ENCODE peak calls at places on chromosomes 16 and 17, in seven cellular contexts. T is H1, P is HepG2, R is GM12892, H is GM12878, Z is SK-N-SH, J is K562. M is an unnamed sample.
A peak's percentile ranks its signal among the peaks of the same experiment; 100 is the strongest.

GRCh38 chr17:40533896-40534295 is 31.4 kb downstream of the CCR7 start:
- DNase-seq in H (no peak), Z (no peak), J (no peak), R (no peak), P (no peak), T (no peak), M (no peak)

GRCh38 chr17:7263071-7263800 is 958 bp upstream of the CLDN7 start:
- DNase-seq in T (no peak), R (no peak), P (no peak), J (peak; percentile 79), Z (peak; percentile 43), H (no peak), M (no peak)

GRCh38 chr17:38421224-38421841 is 6.9 kb upstream of the ARHGAP23 start:
- DNase-seq in H (no peak), T (no peak), Z (no peak), J (no peak), R (no peak), P (no peak), M (no peak)

GRCh38 chr17:56540791-56541190 is 52.7 kb upstream of the NOG start:
- DNase-seq in J (no peak), T (no peak), H (no peak), R (no peak), Z (no peak), P (no peak), M (no peak)

GRCh38 chr16:2492292-2492691 is 17.4 kb downstream of the TBC1D24 start:
- DNase-seq in Z (no peak), R (no peak), J (no peak), T (no peak), P (no peak), H (no peak), M (no peak)

GRCh38 chr17:20266806-20267458 is 200.4 kb downstream of the LGALS9B start:
- DNase-seq in H (no peak), Z (no peak), P (no peak), R (no peak), J (peak; percentile 33), T (no peak), M (no peak)

GRCh38 chr16:31453255-31454204 is 5.8 kb upstream of the ARMC5 start:
- DNase-seq in J (peak; percentile 41), R (no peak), P (peak; percentile 75), Z (no peak), H (no peak), T (no peak), M (no peak)

GRCh38 chr17:57723427-57724037 is 21.6 kb downstream of the CCDC182 start:
- DNase-seq in J (no peak), H (no peak), Z (no peak), R (no peak), T (no peak), P (no peak), M (no peak)

GRCh38 chr16:50251375-50252081 is 14.8 kb upstream of the ADCY7 start:
- DNase-seq in R (no peak), H (no peak), P (no peak), J (no peak), Z (no peak), T (no peak), M (no peak)

GRCh38 chr17:82944990-82945389 is 105.2 kb upstream of the ZNF750 start:
- DNase-seq in T (no peak), H (no peak), J (no peak), Z (no peak), P (no peak), R (no peak), M (no peak)

GRCh38 chr16:77564791-77565390 is 130.1 kb upstream of the ADAMTS18 start:
- DNase-seq in P (no peak), J (no peak), H (no peak), Z (no peak), T (no peak), R (no peak), M (no peak)

GRCh38 chr17:82342361-82343079 is 9.0 kb upstream of the SECTM1 start:
- DNase-seq in J (no peak), R (no peak), P (no peak), T (no peak), H (no peak), Z (no peak), M (no peak)

GRCh38 chr16:57023541-57024249 is 34.3 kb downstream of the NLRC5 start:
- DNase-seq in Z (no peak), T (no peak), P (no peak), R (no peak), H (no peak), J (no peak), M (no peak)

GRCh38 chr17:70314096-70314495 is 144.8 kb downstream of the KCNJ2 start:
- DNase-seq in R (no peak), H (no peak), T (no peak), P (no peak), J (no peak), Z (no peak), M (no peak)

GRCh38 chr17:75750661-75751423 is 14.2 kb downstream of the GALK1 start:
- DNase-seq in P (no peak), T (no peak), Z (no peak), H (no peak), R (no peak), J (no peak), M (no peak)

GRCh38 chr17:81466564-81467472 is 45.8 kb downstream of the ACTG1 start:
- DNase-seq in H (no peak), Z (no peak), R (no peak), P (peak; percentile 29), T (no peak), J (no peak), M (no peak)

GRCh38 chr17:79315282-79316106 is 240.9 kb downstream of the ENGASE start:
- DNase-seq in H (no peak), T (no peak), Z (no peak), J (no peak), R (no peak), P (no peak), M (no peak)

GRCh38 chr16:68412061-68412460 is 36.2 kb downstream of the SMPD3 start:
- DNase-seq in H (no peak), J (no peak), T (no peak), R (no peak), P (no peak), Z (no peak), M (no peak)

GRCh38 chr17:82810644-82811430 is 29.0 kb downstream of the ZNF750 start:
- DNase-seq in Z (no peak), J (no peak), H (no peak), R (no peak), T (no peak), P (no peak), M (no peak)

GRCh38 chr17:57357392-57357784 is 101.1 kb downstream of the MSI2 start:
- DNase-seq in J (no peak), H (no peak), T (no peak), P (no peak), Z (no peak), R (no peak), M (no peak)

GRCh38 chr17:40545660-40546059 is 19.6 kb downstream of the CCR7 start:
- DNase-seq in H (no peak), P (no peak), J (no peak), T (no peak), Z (no peak), R (no peak), M (no peak)

GRCh38 chr16:25580071-25580470 is 111.7 kb upstream of the HS3ST4 start:
- DNase-seq in T (no peak), P (no peak), Z (no peak), H (no peak), J (no peak), R (no peak), M (no peak)

GRCh38 chr16:25570131-25570530 is 121.6 kb upstream of the HS3ST4 start:
- DNase-seq in Z (no peak), R (no peak), J (no peak), T (no peak), P (no peak), H (no peak), M (no peak)

GRCh38 chr16:25575363-25575762 is 116.4 kb upstream of the HS3ST4 start:
- DNase-seq in R (no peak), T (no peak), Z (no peak), H (no peak), J (no peak), P (no peak), M (no peak)
- TF ChIP-seq TAF1 in R (no peak), T (no peak), Z (no peak), H (no peak), J (no peak), P (no peak), M (no peak)

GRCh38 chr17:67246648-67247415 is 1.8 kb upstream of the HELZ start:
- DNase-seq in R (peak; percentile 15), T (peak; percentile 54), P (peak; percentile 97), Z (no peak), H (peak; percentile 89), J (peak; percentile 52), M (no peak)
- TF ChIP-seq POLR2AphosphoS5 in R (no peak), T (no peak), P (no peak), Z (no peak), H (no peak), J (no peak), M (no peak)

GRCh38 chr17:49257296-49257695 is 26.7 kb upstream of the PHOSPHO1 start:
- DNase-seq in T (no peak), Z (no peak), R (no peak), P (no peak), J (no peak), H (no peak), M (no peak)

GRCh38 chr17:49260922-49261291 is 30.3 kb upstream of the PHOSPHO1 start:
- DNase-seq in H (no peak), R (no peak), T (no peak), Z (no peak), P (no peak), J (no peak), M (no peak)

GRCh38 chr17:49266233-49266632 is 35.6 kb upstream of the PHOSPHO1 start:
- DNase-seq in T (no peak), P (no peak), H (no peak), J (no peak), Z (no peak), R (no peak), M (no peak)

GRCh38 chr17:49259663-49260010 is 29.1 kb upstream of the PHOSPHO1 start:
- DNase-seq in J (no peak), P (no peak), R (no peak), H (no peak), Z (no peak), T (no peak), M (no peak)

GRCh38 chr17:49260011-49260921 is 29.7 kb upstream of the PHOSPHO1 start:
- DNase-seq in J (peak; percentile 72), Z (peak; percentile 81), R (peak; percentile 59), T (no peak), P (peak; percentile 35), H (no peak), M (peak; percentile 53)
- TF ChIP-seq TAF1 in J (no peak), Z (no peak), R (no peak), T (no peak), P (no peak), H (no peak), M (no peak)

DNA sequence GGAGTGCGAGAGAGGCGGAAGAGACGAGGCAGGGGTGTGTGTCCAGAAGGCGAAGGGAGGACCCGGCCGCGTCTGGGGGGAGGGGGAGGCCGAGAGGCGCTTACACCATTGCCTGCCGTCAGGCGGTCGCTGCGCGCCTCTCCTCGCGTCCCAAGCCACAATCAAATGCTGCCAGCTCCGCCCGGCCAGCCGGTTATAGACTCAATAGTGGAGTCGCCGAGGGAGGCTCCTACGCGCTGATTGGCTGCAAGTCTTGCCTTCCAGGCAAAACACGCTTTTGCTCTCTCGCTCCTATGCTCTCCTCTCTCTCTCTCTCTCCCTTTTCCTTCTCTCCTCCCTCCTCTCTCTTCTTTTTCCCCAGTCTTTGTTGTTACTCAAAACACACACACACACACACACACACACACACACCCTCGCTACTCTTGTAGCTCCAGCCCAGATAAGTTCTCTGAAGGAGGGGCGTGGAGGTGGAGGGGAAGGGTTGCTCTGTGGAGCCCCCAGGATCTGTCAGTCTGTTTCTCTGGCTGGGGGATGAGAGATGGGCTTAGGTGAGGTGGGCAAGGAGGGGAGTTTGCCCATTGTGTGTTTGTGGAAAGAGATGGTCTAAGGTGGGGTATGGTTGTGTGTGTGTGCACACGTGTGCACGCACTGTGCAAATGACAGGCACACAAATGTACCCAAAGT is at the start of gene DLX3:
- DNase-seq in R (no peak), T (peak; percentile 65), J (no peak), Z (peak; percentile 81), H (no peak), P (no peak), M (no peak)
- TF ChIP-seq POLR2AphosphoS5 in R (no peak), T (peak; percentile 29), J (no peak), Z (no peak), H (no peak), P (no peak), M (no peak)